ENCODE peak calls at places on chromosome 1, in four cellular contexts. One of them, this sample, is unnamed.
A peak's percentile ranks its signal among the peaks of the same experiment; 100 is the strongest.

GRCh38 chr1:3034162-3034561 is 12.9 kb downstream of the ACTRT2 start:
- DNase-seq in stimulated activated CD4-positive, alpha-beta T cell treated with anti-CD3 and anti-CD28 coated beads, Interleukin-12 subunit alpha, Interleukin-12 subunit beta, amount 100 ng/mL, for 4 hours: no peak
- DNase-seq in left cardiac atrium: no peak
- DNase-seq in substantia nigra: no peak
- DNase-seq in this sample: no peak

GRCh38 chr1:52955129-52955970 is 28.3 kb downstream of the SCP2 start:
- DNase-seq in left cardiac atrium: no peak
- DNase-seq in substantia nigra: no peak
- DNase-seq in stimulated activated CD4-positive, alpha-beta T cell treated with anti-CD3 and anti-CD28 coated beads, Interleukin-12 subunit alpha, Interleukin-12 subunit beta, amount 100 ng/mL, for 4 hours: no peak
- DNase-seq in this sample: no peak

GRCh38 chr1:67149179-67149770 is 14.5 kb upstream of the C1orf141 start:
- DNase-seq in stimulated activated CD4-positive, alpha-beta T cell treated with anti-CD3 and anti-CD28 coated beads, Interleukin-12 subunit alpha, Interleukin-12 subunit beta, amount 100 ng/mL, for 4 hours: peak; percentile 44
- DNase-seq in substantia nigra: peak; percentile 32
- DNase-seq in left cardiac atrium: peak; percentile 61
- DNase-seq in this sample: peak; percentile 37

GRCh38 chr1:55446351-55446750 is 231.2 kb upstream of the USP24 start:
- DNase-seq in stimulated activated CD4-positive, alpha-beta T cell treated with anti-CD3 and anti-CD28 coated beads, Interleukin-12 subunit alpha, Interleukin-12 subunit beta, amount 100 ng/mL, for 4 hours: no peak
- DNase-seq in left cardiac atrium: no peak
- DNase-seq in substantia nigra: no peak
- DNase-seq in this sample: no peak

GRCh38 chr1:3251810-3252429 is 182.9 kb downstream of the PRDM16 start:
- DNase-seq in stimulated activated CD4-positive, alpha-beta T cell treated with anti-CD3 and anti-CD28 coated beads, Interleukin-12 subunit alpha, Interleukin-12 subunit beta, amount 100 ng/mL, for 4 hours: no peak
- DNase-seq in substantia nigra: no peak
- DNase-seq in left cardiac atrium: no peak
- DNase-seq in this sample: no peak

GRCh38 chr1:22318279-22318983 is 133.2 kb upstream of the ZBTB40 start:
- DNase-seq in left cardiac atrium: no peak
- DNase-seq in stimulated activated CD4-positive, alpha-beta T cell treated with anti-CD3 and anti-CD28 coated beads, Interleukin-12 subunit alpha, Interleukin-12 subunit beta, amount 100 ng/mL, for 4 hours: no peak
- DNase-seq in substantia nigra: peak; percentile 33
- DNase-seq in this sample: no peak

GRCh38 chr1:12179111-12179519 is 12.3 kb downstream of the TNFRSF1B start:
- DNase-seq in stimulated activated CD4-positive, alpha-beta T cell treated with anti-CD3 and anti-CD28 coated beads, Interleukin-12 subunit alpha, Interleukin-12 subunit beta, amount 100 ng/mL, for 4 hours: peak; percentile 71
- DNase-seq in substantia nigra: no peak
- DNase-seq in left cardiac atrium: peak; percentile 57
- DNase-seq in this sample: no peak

GRCh38 chr1:170533331-170533730 is 1.4 kb downstream of the GORAB start:
- DNase-seq in substantia nigra: no peak
- DNase-seq in stimulated activated CD4-positive, alpha-beta T cell treated with anti-CD3 and anti-CD28 coated beads, Interleukin-12 subunit alpha, Interleukin-12 subunit beta, amount 100 ng/mL, for 4 hours: no peak
- DNase-seq in left cardiac atrium: no peak
- DNase-seq in this sample: no peak

GRCh38 chr1:182235952-182236650 is 155.5 kb downstream of the GLUL start:
- DNase-seq in left cardiac atrium: peak; percentile 49
- DNase-seq in substantia nigra: peak; percentile 43
- DNase-seq in stimulated activated CD4-positive, alpha-beta T cell treated with anti-CD3 and anti-CD28 coated beads, Interleukin-12 subunit alpha, Interleukin-12 subunit beta, amount 100 ng/mL, for 4 hours: no peak
- DNase-seq in this sample: peak; percentile 68

This sample was measured in gastrocnemius medialis.